ENCODE peak calls at places on chromosomes 4 and X, in seven cellular contexts. W is ACHN, F is posterior cingulate gyrus, D is nucleus accumbens, X is Right ventricle myocardium superior, C is amniotic stem cell, B is cerebellum. K is an unnamed sample.

GRCh38 chrX:108516184-108516583 is 76.5 kb downstream of the COL4A5 start:
- DNase-seq in W (no peak), F (no peak), D (no peak), X (no peak), C (no peak), B (no peak), K (no peak)

GRCh38 chrX:130084651-130085237 is 25.6 kb downstream of the ELF4 start:
- DNase-seq in W (no peak), F (no peak), D (no peak), X (no peak), C (no peak), B (no peak), K (no peak)

GRCh38 chrX:135497736-135498135 is 22.7 kb upstream of the INTS6L start:
- DNase-seq in W (no peak), F (no peak), D (no peak), X (no peak), C (no peak), B (peak; percentile 47), K (no peak)

GRCh38 chr4:183369073-183369472 is 46.8 kb upstream of the CLDN24 start:
- DNase-seq in W (no peak), F (no peak), D (no peak), X (no peak), C (no peak), B (no peak), K (no peak)

GRCh38 chrX:134990475-134991473 is at the start of gene SMIM10:
- DNase-seq in W (no peak), F (peak; percentile 8), D (peak; percentile 0), X (peak; percentile 89), C (peak; percentile 9), B (peak; percentile 15), K (no peak)

GRCh38 chr4:118814901-118815300 is 21.0 kb downstream of the SEC24D start:
- DNase-seq in W (no peak), F (no peak), D (no peak), X (no peak), C (no peak), B (no peak), K (no peak)

GRCh38 chr4:98864560-98864959 is 64.4 kb downstream of the EIF4E start:
- DNase-seq in W (no peak), F (no peak), D (no peak), X (no peak), C (no peak), B (no peak), K (no peak)

GRCh38 chr4:1375761-1376322 is 28.8 kb downstream of the UVSSA start:
- DNase-seq in W (no peak), F (no peak), D (no peak), X (peak; percentile 28), C (no peak), B (no peak), K (no peak)

GRCh38 chr4:53997901-53998300 is 66.5 kb downstream of the CHIC2 start:
- DNase-seq in W (peak; percentile 54), F (no peak), D (no peak), X (no peak), C (no peak), B (no peak), K (peak; percentile 74)

GRCh38 chrX:25878806-25879205 is 259.3 kb upstream of the MAGEB18 start:
- DNase-seq in W (no peak), F (no peak), D (no peak), X (no peak), C (no peak), B (no peak), K (no peak)

GRCh38 chrX:153379971-153380581 is 21.1 kb downstream of the PNMA6E start:
- DNase-seq in W (no peak), F (no peak), D (no peak), X (no peak), C (no peak), B (no peak), K (no peak)

GRCh38 chr4:2946812-2947600 is 16.2 kb downstream of the NOP14 start:
- DNase-seq in W (no peak), F (no peak), D (no peak), X (no peak), C (no peak), B (no peak), K (no peak)

GRCh38 chr4:175282407-175282806 is 364.2 kb downstream of the ADAM29 start:
- DNase-seq in W (no peak), F (no peak), D (no peak), X (no peak), C (no peak), B (no peak), K (no peak)

GRCh38 chrX:133171962-133172708 is 46.0 kb downstream of the TFDP3 start:
- DNase-seq in W (peak; percentile 22), F (no peak), D (no peak), X (no peak), C (no peak), B (no peak), K (peak; percentile 2)

GRCh38 chr4:103719320-103720204 is at the start of gene TACR3:
- DNase-seq in W (no peak), F (peak; percentile 4), D (no peak), X (no peak), C (no peak), B (no peak), K (no peak)

GRCh38 chrX:68018248-68019203 is 414.8 kb downstream of the OPHN1 start:
- DNase-seq in W (peak; percentile 20), F (peak; percentile 1), D (no peak), X (peak; percentile 6), C (no peak), B (no peak), K (peak; percentile 0)

GRCh38 chrX:23616361-23616760 is 50.9 kb upstream of the PRDX4 start:
- DNase-seq in W (peak; percentile 1), F (no peak), D (no peak), X (no peak), C (peak; percentile 0), B (peak; percentile 21), K (no peak)